ENCODE peak calls at places on chromosome 4, in four cellular contexts. One of them, this sample, is unnamed.

GRCh38 chr4:74547042-74547441 is 102.1 kb downstream of the AREG start:
- DNase-seq in transverse colon: no peak
- DNase-seq in tibial nerve: no peak
- DNase-seq in sigmoid colon: no peak
- DNase-seq in this sample: no peak

GRCh38 chr4:14856076-14856926 is 146.0 kb upstream of the CPEB2 start:
- DNase-seq in transverse colon: peak; percentile 65
- DNase-seq in tibial nerve: peak; percentile 17
- DNase-seq in sigmoid colon: peak; percentile 87
- DNase-seq in this sample: no peak

GRCh38 chr4:116389139-116389538 is 696.2 kb downstream of the TRAM1L1 start:
- DNase-seq in transverse colon: no peak
- DNase-seq in tibial nerve: no peak
- DNase-seq in sigmoid colon: no peak
- DNase-seq in this sample: no peak

GRCh38 chr4:78190078-78190477 is 133.0 kb downstream of the FRAS1 start:
- DNase-seq in transverse colon: no peak
- DNase-seq in tibial nerve: no peak
- DNase-seq in sigmoid colon: no peak
- DNase-seq in this sample: no peak

GRCh38 chr4:170243662-170244288 is 154.0 kb upstream of the AADAT start:
- DNase-seq in transverse colon: no peak
- DNase-seq in tibial nerve: no peak
- DNase-seq in sigmoid colon: no peak
- DNase-seq in this sample: no peak

GRCh38 chr4:138190452-138190858 is 51.7 kb downstream of the SLC7A11 start:
- DNase-seq in transverse colon: no peak
- DNase-seq in tibial nerve: no peak
- DNase-seq in sigmoid colon: no peak
- DNase-seq in this sample: no peak

GRCh38 chr4:94442251-94442650 is 9.5 kb upstream of the PDLIM5 start:
- DNase-seq in transverse colon: no peak
- DNase-seq in tibial nerve: no peak
- DNase-seq in sigmoid colon: no peak
- DNase-seq in this sample: no peak

GRCh38 chr4:57182132-57182874 is 72.1 kb upstream of the IGFBP7 start:
- DNase-seq in transverse colon: no peak
- DNase-seq in tibial nerve: no peak
- DNase-seq in sigmoid colon: no peak
- DNase-seq in this sample: no peak

GRCh38 chr4:86271057-86271456 is 88.8 kb downstream of the MAPK10 start:
- DNase-seq in transverse colon: no peak
- DNase-seq in tibial nerve: no peak
- DNase-seq in sigmoid colon: no peak
- DNase-seq in this sample: no peak

GRCh38 chr4:41957634-41958033 is 22.4 kb downstream of the TMEM33 start:
- DNase-seq in transverse colon: no peak
- DNase-seq in tibial nerve: no peak
- DNase-seq in sigmoid colon: no peak
- DNase-seq in this sample: no peak

GRCh38 chr4:100898844-100899243 is 381.0 kb upstream of the EMCN start:
- DNase-seq in transverse colon: no peak
- DNase-seq in tibial nerve: no peak
- DNase-seq in sigmoid colon: no peak
- DNase-seq in this sample: no peak

GRCh38 chr4:95118507-95118906 is 360.8 kb downstream of the BMPR1B start:
- DNase-seq in transverse colon: no peak
- DNase-seq in tibial nerve: no peak
- DNase-seq in sigmoid colon: no peak
- DNase-seq in this sample: no peak

GRCh38 chr4:36039031-36039430 is 205.3 kb downstream of the ARAP2 start:
- DNase-seq in transverse colon: no peak
- DNase-seq in tibial nerve: no peak
- DNase-seq in sigmoid colon: no peak
- DNase-seq in this sample: no peak

GRCh38 chr4:65538571-65538970 is 131.7 kb downstream of the EPHA5 start:
- DNase-seq in transverse colon: no peak
- DNase-seq in tibial nerve: no peak
- DNase-seq in sigmoid colon: no peak
- DNase-seq in this sample: no peak

GRCh38 chr4:4455199-4455865 is 68.4 kb downstream of the NSG1 start:
- DNase-seq in transverse colon: peak; percentile 17
- DNase-seq in tibial nerve: no peak
- DNase-seq in sigmoid colon: no peak
- DNase-seq in this sample: no peak

GRCh38 chr4:7043521-7044414 is 596 bp downstream of the TADA2B start:
- DNase-seq in transverse colon: peak; percentile 58
- DNase-seq in tibial nerve: no peak
- DNase-seq in sigmoid colon: peak; percentile 79
- DNase-seq in this sample: peak; percentile 79

GRCh38 chr4:72312032-72312650 is 256.9 kb downstream of the ADAMTS3 start:
- DNase-seq in transverse colon: peak; percentile 24
- DNase-seq in tibial nerve: peak; percentile 46
- DNase-seq in sigmoid colon: peak; percentile 89
- DNase-seq in this sample: peak; percentile 72

GRCh38 chr4:156829194-156829593 is 142.4 kb downstream of the PDGFC start:
- DNase-seq in transverse colon: no peak
- DNase-seq in tibial nerve: no peak
- DNase-seq in sigmoid colon: no peak
- DNase-seq in this sample: peak; percentile 64

GRCh38 chr4:5474756-5475155 is 233.6 kb downstream of the EVC2 start:
- DNase-seq in transverse colon: no peak
- DNase-seq in tibial nerve: no peak
- DNase-seq in sigmoid colon: no peak
- DNase-seq in this sample: no peak

GRCh38 chr4:111937368-111937767 is 207.9 kb upstream of the FAM241A start:
- DNase-seq in transverse colon: no peak
- DNase-seq in tibial nerve: no peak
- DNase-seq in sigmoid colon: no peak
- DNase-seq in this sample: no peak

GRCh38 chr4:155495572-155496293 is 119.0 kb upstream of the MAP9 start:
- DNase-seq in transverse colon: no peak
- DNase-seq in tibial nerve: no peak
- DNase-seq in sigmoid colon: no peak
- DNase-seq in this sample: no peak

GRCh38 chr4:173025131-173025530 is 143.5 kb upstream of the GALNT7 start:
- DNase-seq in transverse colon: peak; percentile 26
- DNase-seq in tibial nerve: no peak
- DNase-seq in sigmoid colon: no peak
- DNase-seq in this sample: no peak

GRCh38 chr4:178535939-178536579 is 1093.8 kb upstream of the AGA start:
- DNase-seq in transverse colon: no peak
- DNase-seq in tibial nerve: no peak
- DNase-seq in sigmoid colon: no peak
- DNase-seq in this sample: no peak

GRCh38 chr4:89288430-89288829 is 19.2 kb downstream of the GPRIN3 start:
- DNase-seq in transverse colon: no peak
- DNase-seq in tibial nerve: no peak
- DNase-seq in sigmoid colon: no peak
- DNase-seq in this sample: no peak

GRCh38 chr4:40395166-40395900 is 60.2 kb downstream of the CHRNA9 start:
- DNase-seq in transverse colon: no peak
- DNase-seq in tibial nerve: no peak
- DNase-seq in sigmoid colon: no peak
- DNase-seq in this sample: no peak

GRCh38 chr4:153816542-153816941 is 27.7 kb upstream of the SFRP2 start:
- DNase-seq in transverse colon: no peak
- DNase-seq in tibial nerve: no peak
- DNase-seq in sigmoid colon: no peak
- DNase-seq in this sample: no peak
- TF ChIP-seq POLR2A in transverse colon: no peak
- TF ChIP-seq POLR2A in tibial nerve: no peak
- TF ChIP-seq POLR2A in sigmoid colon: no peak
- TF ChIP-seq POLR2A in this sample: no peak

DNA sequence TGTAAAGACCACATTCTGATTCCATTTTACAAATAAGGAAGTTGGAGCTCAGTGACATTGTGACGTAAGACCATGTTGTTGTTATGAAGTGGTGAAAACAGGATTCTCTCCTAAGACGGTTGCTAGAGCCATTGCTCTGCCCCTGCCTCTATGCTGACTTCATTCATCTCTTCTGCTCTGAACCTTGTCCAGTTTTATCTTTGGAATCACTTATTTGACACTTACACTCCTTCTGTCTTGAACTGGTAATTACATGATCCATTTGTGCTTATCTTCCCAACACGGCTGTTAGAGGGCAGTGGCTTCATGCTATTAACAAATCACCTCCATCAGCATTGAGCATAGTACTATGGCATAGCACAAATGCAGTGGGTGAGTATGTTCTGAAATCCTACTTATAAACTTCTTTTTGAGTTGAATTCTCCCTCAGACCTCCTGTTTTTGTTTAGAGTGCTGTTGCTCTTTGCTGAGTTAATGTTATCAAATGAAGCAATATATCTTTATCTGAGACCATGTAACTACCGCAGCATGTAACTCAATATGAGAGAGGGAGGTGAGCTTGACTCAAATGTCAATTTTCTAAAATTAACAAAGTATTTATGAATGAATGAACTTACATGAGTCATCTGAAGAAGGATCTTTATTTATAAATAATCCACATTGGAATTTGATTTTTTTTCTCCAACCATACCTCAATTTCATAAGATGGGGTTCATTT is 177.8 kb downstream of the RASL11B start:
- DNase-seq in transverse colon: no peak
- DNase-seq in tibial nerve: no peak
- DNase-seq in sigmoid colon: no peak
- DNase-seq in this sample: no peak
- TF ChIP-seq EP300 in transverse colon: no peak
- TF ChIP-seq EP300 in tibial nerve: no peak
- TF ChIP-seq EP300 in sigmoid colon: no peak
- TF ChIP-seq EP300 in this sample: no peak

DNA sequence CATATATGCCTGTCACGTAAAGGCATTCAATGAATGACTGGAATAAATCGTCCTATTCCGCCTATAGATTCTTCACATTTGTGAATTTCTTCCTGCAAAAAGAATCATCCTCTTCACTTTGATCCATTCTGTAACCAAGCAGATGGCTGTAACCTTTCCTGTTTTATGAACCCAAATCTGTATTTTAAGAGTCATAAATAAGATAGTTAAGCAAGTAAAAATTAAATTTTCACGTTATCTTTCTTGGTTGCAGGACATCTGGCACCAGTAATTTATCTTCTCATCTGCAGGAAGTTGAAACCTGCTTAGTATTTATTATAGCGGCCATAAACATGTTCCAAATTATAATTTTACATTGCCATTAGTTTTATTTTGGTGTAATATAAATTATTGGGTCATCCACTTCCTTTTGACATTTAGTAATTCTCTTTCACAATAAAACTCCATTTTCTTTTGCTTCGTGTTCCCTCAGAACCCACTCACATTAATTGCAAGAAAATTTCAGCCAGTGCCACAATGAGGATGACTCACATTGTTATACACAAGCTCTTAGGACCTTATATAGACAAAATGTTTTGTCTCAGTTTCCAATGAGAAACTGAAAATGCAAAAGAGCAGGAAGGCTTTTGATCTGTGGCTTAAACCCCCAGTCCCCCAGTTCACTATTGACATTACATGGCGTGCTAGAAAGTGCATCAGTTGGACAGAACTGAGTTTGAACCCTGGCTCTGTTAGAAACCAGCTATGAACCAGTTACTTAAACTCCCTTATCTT is 51.1 kb downstream of the TMEM156 start:
- DNase-seq in transverse colon: no peak
- DNase-seq in tibial nerve: no peak
- DNase-seq in sigmoid colon: no peak
- DNase-seq in this sample: no peak
- H3K27ac ChIP-seq in transverse colon: no peak overlapping the region
- H3K27ac ChIP-seq in tibial nerve: no peak overlapping the region
- H3K27ac ChIP-seq in sigmoid colon: no peak overlapping the region
- H3K27ac ChIP-seq in this sample: no peak overlapping the region

DNA sequence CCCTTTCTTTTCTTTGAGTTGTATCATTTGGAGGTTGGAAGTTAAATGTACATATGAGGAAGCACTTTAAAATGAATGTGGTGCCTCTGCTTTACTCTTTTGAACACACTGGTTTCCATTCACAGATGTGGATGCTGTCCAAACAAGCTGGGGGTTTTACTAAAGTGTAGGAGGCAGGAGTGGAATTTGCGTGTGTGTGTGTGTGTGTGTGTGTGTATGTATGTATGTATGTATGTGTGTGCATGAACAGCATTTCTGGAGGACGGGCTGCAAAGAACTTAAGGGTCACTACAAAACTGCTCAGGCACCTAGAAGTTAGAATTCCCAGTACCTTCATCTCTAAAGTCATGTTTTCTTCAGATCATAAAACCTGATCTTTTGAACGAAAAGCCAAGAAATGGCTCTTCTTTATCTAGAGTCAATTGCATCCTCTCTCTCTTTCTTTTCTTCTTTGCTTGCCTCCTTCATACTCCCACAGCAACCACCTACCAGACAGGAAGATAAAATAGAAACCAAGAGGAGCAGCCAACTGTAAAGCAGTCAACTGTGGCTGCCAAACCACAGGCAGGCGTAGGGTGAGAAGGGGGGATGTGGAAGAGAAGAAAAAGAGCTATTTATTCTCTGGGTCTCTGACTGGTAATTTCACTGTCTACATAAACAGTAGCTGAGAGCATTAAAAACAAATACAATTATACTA is 177.0 kb upstream of the RASGEF1B start:
- DNase-seq in transverse colon: peak; percentile 15
- DNase-seq in tibial nerve: no peak
- DNase-seq in sigmoid colon: no peak
- DNase-seq in this sample: no peak
- TF ChIP-seq POLR2A in transverse colon: no peak
- TF ChIP-seq POLR2A in tibial nerve: no peak
- TF ChIP-seq POLR2A in sigmoid colon: no peak
- TF ChIP-seq POLR2A in this sample: no peak

GRCh38 chr4:128517739-128518510 is 230.3 kb upstream of the PGRMC2 start:
- DNase-seq in transverse colon: peak; percentile 14
- DNase-seq in tibial nerve: peak; percentile 17
- DNase-seq in sigmoid colon: peak; percentile 82
- DNase-seq in this sample: no peak
- TF ChIP-seq EP300 in transverse colon: no peak
- TF ChIP-seq EP300 in tibial nerve: no peak
- TF ChIP-seq EP300 in sigmoid colon: no peak
- TF ChIP-seq EP300 in this sample: no peak

GRCh38 chr4:123632646-123633045 is 236.1 kb downstream of the SPRY1 start:
- DNase-seq in transverse colon: no peak
- DNase-seq in tibial nerve: no peak
- DNase-seq in sigmoid colon: no peak
- DNase-seq in this sample: no peak
- H3K27ac ChIP-seq in transverse colon: no peak overlapping the region
- H3K27ac ChIP-seq in tibial nerve: no peak overlapping the region
- H3K27ac ChIP-seq in sigmoid colon: no peak overlapping the region
- H3K27ac ChIP-seq in this sample: no peak overlapping the region

GRCh38 chr4:152535903-152536544 is at the start of gene FBXW7:
- DNase-seq in transverse colon: peak; percentile 100
- DNase-seq in tibial nerve: peak; percentile 98
- DNase-seq in sigmoid colon: peak; percentile 99
- DNase-seq in this sample: peak; percentile 99
- TF ChIP-seq POLR2A in transverse colon: peak; percentile 97
- TF ChIP-seq POLR2A in tibial nerve: peak; percentile 40
- TF ChIP-seq POLR2A in sigmoid colon: peak; percentile 71
- TF ChIP-seq POLR2A in this sample: no peak

GRCh38 chr4:76206222-76206942 is 7.2 kb downstream of the SCARB2 start:
- DNase-seq in transverse colon: no peak
- DNase-seq in tibial nerve: no peak
- DNase-seq in sigmoid colon: no peak
- DNase-seq in this sample: no peak
- TF ChIP-seq EP300 in transverse colon: no peak
- TF ChIP-seq EP300 in tibial nerve: no peak
- TF ChIP-seq EP300 in sigmoid colon: no peak
- TF ChIP-seq EP300 in this sample: no peak

GRCh38 chr4:48339642-48340041 is 1.7 kb upstream of the SLAIN2 start:
- DNase-seq in transverse colon: no peak
- DNase-seq in tibial nerve: no peak
- DNase-seq in sigmoid colon: no peak
- DNase-seq in this sample: no peak
- H3K27ac ChIP-seq in transverse colon: peak overlapping the region; percentile 99
- H3K27ac ChIP-seq in tibial nerve: no peak overlapping the region
- H3K27ac ChIP-seq in sigmoid colon: no peak overlapping the region
- H3K27ac ChIP-seq in this sample: peak overlapping the region; percentile 98